ENCODE peak calls at places on chromosome 13, in seven cellular contexts. A is ovary; O is psoas muscle; B is neuronal stem cell; Z is cardiac septum; F is LHCN-M2; H is stimulated activated naive CD8-positive, alpha-beta T cell treated with anti-CD3 and anti-CD28 coated beads, Interleukin-15, Interleukin-2, amounts not matched to agents 100 U/mL and 50 U/mL, for 24 hours. X is an unnamed sample.

GRCh38 chr13:61414686-61415664 is 674 bp downstream of the PCDH20 start:
- DNase-seq in A (no peak), O (peak; percentile 40), B (peak; percentile 75), Z (no peak), F (no peak), H (no peak), X (peak; percentile 0)

GRCh38 chr13:50323440-50324070 is 308.3 kb downstream of the KCNRG start:
- DNase-seq in A (no peak), O (no peak), B (no peak), Z (no peak), F (peak; percentile 86), H (no peak), X (peak; percentile 93)

GRCh38 chr13:21338156-21338555 is 120.9 kb downstream of the ZDHHC20 start:
- DNase-seq in A (no peak), O (no peak), B (no peak), Z (no peak), F (no peak), H (no peak), X (no peak)

GRCh38 chr13:113666324-113666660 is 727 bp upstream of the GRK1 start:
- DNase-seq in A (peak; percentile 4), O (no peak), B (no peak), Z (peak; percentile 55), F (no peak), H (no peak), X (no peak)

GRCh38 chr13:21747456-21747855 is 76.6 kb downstream of the FGF9 start:
- DNase-seq in A (no peak), O (no peak), B (no peak), Z (no peak), F (no peak), H (no peak), X (no peak)

GRCh38 chr13:48783181-48783630 is 129.5 kb downstream of the CYSLTR2 start:
- DNase-seq in A (peak; percentile 48), O (peak; percentile 70), B (no peak), Z (peak; percentile 89), F (peak; percentile 99), H (no peak), X (peak; percentile 81)

GRCh38 chr13:34833562-34834182 is 108.4 kb upstream of the NBEA start:
- DNase-seq in A (no peak), O (no peak), B (no peak), Z (no peak), F (peak; percentile 10), H (no peak), X (peak; percentile 70)

GRCh38 chr13:74452881-74453280 is 318.7 kb upstream of the KLF12 start:
- DNase-seq in A (no peak), O (no peak), B (no peak), Z (no peak), F (no peak), H (no peak), X (no peak)

GRCh38 chr13:74710006-74710405 is 575.8 kb upstream of the KLF12 start:
- DNase-seq in A (no peak), O (no peak), B (no peak), Z (no peak), F (peak; percentile 18), H (no peak), X (no peak)

GRCh38 chr13:61128850-61129645 is 286.6 kb downstream of the PCDH20 start:
- DNase-seq in A (no peak), O (no peak), B (no peak), Z (no peak), F (no peak), H (no peak), X (peak; percentile 6)

X was measured in M059J.